ENCODE peak calls at places on chromosomes 7 and 10, in nine cellular contexts. A is heart left ventricle, H is ascending aorta, Q is fibroblast of lung, W is breast epithelium, S is Panc1, B is uterus, L is tibial nerve, T is upper lobe of right lung. R is an unnamed sample. For H3K27me3, the result is how much of the 10 kb centered on the place peaks cover.

GRCh38 chr10:62726142-62726541 is 78.4 kb upstream of the ADO start:
- DNase-seq in B (no peak), W (no peak), H (no peak), L (no peak), S (no peak), A (no peak), T (no peak), Q (peak), R (peak)

GRCh38 chr7:1229334-1229935 is 3.2 kb upstream of the UNCX start:
- DNase-seq in L (no peak), B (no peak), A (no peak), Q (no peak), H (no peak), W (no peak), S (no peak), T (no peak), R (no peak)

GRCh38 chr10:73968101-73968515 is 29.8 kb upstream of the VCL start:
- DNase-seq in H (no peak), B (no peak), S (no peak), A (no peak), L (no peak), T (no peak), Q (peak), W (no peak), R (no peak)

GRCh38 chr7:16004661-16005060 is 318.2 kb upstream of the MEOX2 start:
- DNase-seq in L (no peak), A (no peak), S (no peak), Q (no peak), H (no peak), W (no peak), B (no peak), T (no peak), R (no peak)

GRCh38 chr10:101027281-101027680 is 3.6 kb downstream of the PDZD7 start:
- DNase-seq in Q (no peak), T (no peak), W (no peak), L (no peak), S (no peak), A (no peak), B (no peak), H (no peak), R (no peak)

GRCh38 chr7:28813238-28813962 is 144.7 kb downstream of the TRIL start:
- DNase-seq in A (peak), T (no peak), S (no peak), Q (no peak), L (no peak), B (no peak), H (no peak), W (no peak), R (no peak)

GRCh38 chr10:24898501-24898900 is 53.9 kb downstream of the PRTFDC1 start:
- DNase-seq in S (no peak), A (no peak), L (no peak), T (no peak), B (no peak), Q (peak), H (no peak), W (no peak), R (no peak)

GRCh38 chr7:78769551-78770101 is 683.8 kb downstream of the MAGI2 start:
- DNase-seq in A (no peak), L (no peak), S (no peak), Q (no peak), W (no peak), H (no peak), T (no peak), B (no peak), R (no peak)

GRCh38 chr10:131902691-131903090 is 1.9 kb downstream of the PPP2R2D start:
- DNase-seq in W (no peak), Q (no peak), B (no peak), L (no peak), T (peak), A (no peak), S (no peak), H (no peak), R (no peak)

GRCh38 chr10:10892290-10892875 is 125.3 kb upstream of the CELF2 start:
- DNase-seq in A (no peak), B (no peak), S (no peak), T (no peak), Q (peak), L (no peak), H (no peak), W (no peak), R (no peak)

GRCh38 chr7:90568213-90568612 is 27.9 kb upstream of the CDK14 start:
- DNase-seq in S (no peak), L (no peak), H (no peak), B (no peak), Q (peak), T (no peak), A (no peak), W (no peak), R (no peak)

GRCh38 chr7:155556725-155557124 is 10.4 kb upstream of the CNPY1 start:
- DNase-seq in H (no peak), S (no peak), T (no peak), Q (no peak), L (no peak), A (no peak), B (no peak), W (no peak), R (no peak)

GRCh38 chr10:128530301-128530700 is 404.1 kb upstream of the MKI67 start:
- DNase-seq in L (no peak), B (no peak), S (peak), A (no peak), T (no peak), Q (no peak), H (no peak), W (no peak), R (no peak)

GRCh38 chr10:124998624-124999291 is 56.8 kb downstream of the ZRANB1 start:
- DNase-seq in H (no peak), S (no peak), L (no peak), B (peak), A (no peak), T (peak), Q (no peak), W (no peak), R (no peak)

DNA sequence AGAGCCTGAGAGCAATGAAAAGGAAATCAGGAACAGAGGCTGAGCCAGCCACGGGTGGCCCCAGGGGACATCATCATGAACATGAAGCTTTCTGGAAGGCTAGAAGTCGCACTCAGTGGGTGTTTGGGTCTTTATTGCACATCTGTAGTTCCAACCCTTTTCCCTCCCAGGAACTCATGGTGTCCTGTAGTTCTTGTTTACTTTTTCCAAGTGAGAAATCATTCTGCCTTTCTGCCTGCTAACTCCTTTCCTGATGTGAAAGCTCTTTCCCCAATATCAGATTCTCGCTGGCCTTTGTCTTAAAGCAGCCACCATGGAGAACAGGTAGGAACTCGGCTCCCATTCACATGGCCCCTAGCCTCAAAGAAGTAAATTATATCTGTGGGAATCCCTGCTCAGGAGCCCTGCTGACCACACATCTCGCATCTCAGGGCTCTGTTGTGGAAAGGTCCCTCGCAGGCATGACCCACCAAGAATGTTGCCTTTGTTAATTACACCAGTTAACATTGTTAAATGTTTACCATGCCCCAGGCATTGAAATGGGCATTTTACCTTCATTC is 542.7 kb downstream of the TNS3 start:
- DNase-seq in S (no peak), T (no peak), H (no peak), L (no peak), A (peak), Q (no peak), W (no peak), B (no peak), R (no peak)
- H3K27ac ChIP-seq in S (no peak), T (peak), H (peak), L (peak), A (peak), Q (no peak), W (peak), B (peak), R (no peak)

GRCh38 chr10:127013696-127014095 is 108.5 kb downstream of the DOCK1 start:
- DNase-seq in S (no peak), B (no peak), H (no peak), L (no peak), T (no peak), Q (no peak), A (no peak), W (no peak), R (no peak)
- TF ChIP-seq CTCF in S (no peak), B (no peak), H (no peak), L (no peak), T (no peak), Q (no peak), A (no peak), W (no peak), R (no peak)

GRCh38 chr7:151172273-151173141 is 5.0 kb upstream of the GBX1 start:
- DNase-seq in H (no peak), Q (peak), B (peak), S (peak), W (peak), T (peak), L (peak), A (peak), R (peak)

GRCh38 chr7:151166629-151167196 is 781 bp downstream of the GBX1 start:
- DNase-seq in H (no peak), L (no peak), W (no peak), B (no peak), Q (no peak), T (peak), S (no peak), A (no peak), R (no peak)

GRCh38 chr7:151167197-151167911 is at the start of gene GBX1:
- DNase-seq in W (no peak), Q (peak), A (no peak), B (no peak), H (no peak), L (no peak), T (peak), S (no peak), R (no peak)

GRCh38 chr7:151168022-151168786 is 710 bp upstream of the GBX1 start:
- DNase-seq in Q (no peak), H (no peak), A (no peak), L (no peak), B (no peak), W (no peak), T (peak), S (no peak), R (no peak)

GRCh38 chr7:151168787-151169162 is 1.3 kb upstream of the GBX1 start:
- DNase-seq in W (no peak), L (no peak), Q (no peak), S (no peak), A (no peak), H (no peak), B (no peak), T (peak), R (no peak)
- H3K27me3 ChIP-seq in W (under half), L (half or more), Q (half or more), S (under half), A (under half), H (under half), B (under half), T (half or more), R (under half)

GRCh38 chr7:131255242-131255641 is 72.4 kb upstream of the MKLN1 start:
- DNase-seq in S (no peak), H (no peak), Q (no peak), B (no peak), T (no peak), W (no peak), A (no peak), L (no peak), R (no peak)

GRCh38 chr7:131250331-131250730 is 77.3 kb upstream of the MKLN1 start:
- DNase-seq in Q (peak), L (no peak), W (no peak), A (no peak), H (no peak), S (no peak), B (no peak), T (no peak), R (no peak)

GRCh38 chr7:131251371-131251770 is 76.3 kb upstream of the MKLN1 start:
- DNase-seq in Q (no peak), A (no peak), W (no peak), H (no peak), T (no peak), B (no peak), S (no peak), L (no peak), R (no peak)

GRCh38 chr7:131254211-131254610 is 73.5 kb upstream of the MKLN1 start:
- DNase-seq in B (no peak), S (no peak), Q (no peak), H (no peak), W (no peak), L (no peak), A (no peak), T (no peak), R (no peak)

GRCh38 chr7:131252976-131253375 is 74.7 kb upstream of the MKLN1 start:
- DNase-seq in T (no peak), H (no peak), W (no peak), B (no peak), Q (no peak), A (no peak), S (no peak), L (no peak), R (no peak)
- H3K27ac ChIP-seq in T (no peak), H (no peak), W (no peak), B (no peak), Q (no peak), A (no peak), S (no peak), L (no peak), R (peak)

GRCh38 chr10:9211228-9211627 is 1156.7 kb downstream of the GATA3 start:
- DNase-seq in Q (no peak), H (no peak), L (no peak), S (no peak), W (no peak), A (no peak), T (no peak), B (no peak), R (no peak)
- TF ChIP-seq CTCF in Q (peak), H (no peak), L (no peak), S (peak), W (no peak), A (no peak), T (peak), B (no peak), R (no peak)

R was measured in dorsolateral prefrontal cortex.